ENCODE peak calls at places on chromosomes 3 and 15, in ten cellular contexts. One of them, this sample, is unnamed.

GRCh38 chr15:35626531-35626930 is 80.6 kb upstream of the DPH6 start:
- DNase-seq in heart left ventricle: no peak
- DNase-seq in GM12891: no peak
- DNase-seq in GM12892: no peak
- DNase-seq in K562: no peak
- DNase-seq in NB4: no peak
- DNase-seq in prostate gland: no peak
- DNase-seq in ovary: no peak
- DNase-seq in upper lobe of left lung: no peak
- DNase-seq in breast epithelium: no peak
- DNase-seq in this sample: no peak

GRCh38 chr3:108472011-108472591 is 38.3 kb downstream of the MYH15 start:
- DNase-seq in heart left ventricle: no peak
- DNase-seq in upper lobe of left lung: no peak
- DNase-seq in GM12892: no peak
- DNase-seq in NB4: peak
- DNase-seq in breast epithelium: no peak
- DNase-seq in prostate gland: no peak
- DNase-seq in K562: no peak
- DNase-seq in ovary: no peak
- DNase-seq in GM12891: no peak
- DNase-seq in this sample: peak

GRCh38 chr15:59020321-59020720 is 32.9 kb downstream of the RNF111 start:
- DNase-seq in prostate gland: no peak
- DNase-seq in ovary: no peak
- DNase-seq in breast epithelium: no peak
- DNase-seq in upper lobe of left lung: no peak
- DNase-seq in NB4: no peak
- DNase-seq in GM12891: no peak
- DNase-seq in GM12892: no peak
- DNase-seq in K562: no peak
- DNase-seq in heart left ventricle: no peak
- DNase-seq in this sample: no peak

GRCh38 chr3:184167786-184168185 is 6.9 kb upstream of the AP2M1 start:
- DNase-seq in GM12892: no peak
- DNase-seq in K562: no peak
- DNase-seq in prostate gland: no peak
- DNase-seq in upper lobe of left lung: no peak
- DNase-seq in GM12891: no peak
- DNase-seq in heart left ventricle: no peak
- DNase-seq in ovary: no peak
- DNase-seq in NB4: no peak
- DNase-seq in breast epithelium: no peak
- DNase-seq in this sample: no peak

GRCh38 chr15:85607141-85607806 is 187.5 kb downstream of the KLHL25 start:
- DNase-seq in upper lobe of left lung: no peak
- DNase-seq in breast epithelium: no peak
- DNase-seq in K562: no peak
- DNase-seq in GM12891: no peak
- DNase-seq in heart left ventricle: no peak
- DNase-seq in ovary: no peak
- DNase-seq in prostate gland: no peak
- DNase-seq in NB4: peak
- DNase-seq in GM12892: no peak
- DNase-seq in this sample: no peak

GRCh38 chr15:41940441-41940857 is 31.9 kb downstream of the EHD4 start:
- DNase-seq in heart left ventricle: no peak
- DNase-seq in K562: no peak
- DNase-seq in upper lobe of left lung: no peak
- DNase-seq in breast epithelium: peak
- DNase-seq in GM12891: no peak
- DNase-seq in GM12892: no peak
- DNase-seq in ovary: no peak
- DNase-seq in prostate gland: no peak
- DNase-seq in NB4: no peak
- DNase-seq in this sample: no peak

GRCh38 chr3:23552506-23552905 is 253.2 kb upstream of the UBE2E1 start:
- DNase-seq in ovary: no peak
- DNase-seq in NB4: no peak
- DNase-seq in upper lobe of left lung: no peak
- DNase-seq in GM12891: no peak
- DNase-seq in prostate gland: no peak
- DNase-seq in breast epithelium: no peak
- DNase-seq in heart left ventricle: no peak
- DNase-seq in GM12892: no peak
- DNase-seq in K562: no peak
- DNase-seq in this sample: no peak

GRCh38 chr15:100918690-100919480 is at the start of gene LRRK1:
- DNase-seq in ovary: peak
- DNase-seq in K562: peak
- DNase-seq in NB4: peak
- DNase-seq in upper lobe of left lung: peak
- DNase-seq in breast epithelium: no peak
- DNase-seq in heart left ventricle: peak
- DNase-seq in prostate gland: no peak
- DNase-seq in GM12892: peak
- DNase-seq in GM12891: no peak
- DNase-seq in this sample: peak

GRCh38 chr3:13470894-13471574 is 9.1 kb upstream of the HDAC11 start:
- DNase-seq in upper lobe of left lung: no peak
- DNase-seq in NB4: no peak
- DNase-seq in GM12892: no peak
- DNase-seq in K562: no peak
- DNase-seq in breast epithelium: no peak
- DNase-seq in GM12891: no peak
- DNase-seq in heart left ventricle: no peak
- DNase-seq in ovary: no peak
- DNase-seq in prostate gland: no peak
- DNase-seq in this sample: no peak

GRCh38 chr3:138625707-138626365 is 17.3 kb downstream of the FAIM start:
- DNase-seq in upper lobe of left lung: no peak
- DNase-seq in ovary: no peak
- DNase-seq in prostate gland: no peak
- DNase-seq in GM12892: no peak
- DNase-seq in GM12891: no peak
- DNase-seq in breast epithelium: no peak
- DNase-seq in K562: no peak
- DNase-seq in NB4: no peak
- DNase-seq in heart left ventricle: no peak
- DNase-seq in this sample: peak

GRCh38 chr15:61169275-61169903 is 59.7 kb downstream of the RORA start:
- DNase-seq in upper lobe of left lung: no peak
- DNase-seq in GM12891: no peak
- DNase-seq in heart left ventricle: no peak
- DNase-seq in ovary: no peak
- DNase-seq in GM12892: no peak
- DNase-seq in breast epithelium: no peak
- DNase-seq in NB4: peak
- DNase-seq in prostate gland: no peak
- DNase-seq in K562: no peak
- DNase-seq in this sample: no peak

GRCh38 chr3:125024817-125025216 is 31.0 kb downstream of the HEG1 start:
- DNase-seq in heart left ventricle: peak
- DNase-seq in K562: no peak
- DNase-seq in NB4: no peak
- DNase-seq in GM12891: no peak
- DNase-seq in prostate gland: peak
- DNase-seq in breast epithelium: no peak
- DNase-seq in ovary: no peak
- DNase-seq in upper lobe of left lung: no peak
- DNase-seq in GM12892: no peak
- DNase-seq in this sample: no peak

GRCh38 chr15:43948691-43949325 is 122.0 kb downstream of the WDR76 start:
- DNase-seq in K562: no peak
- DNase-seq in GM12892: no peak
- DNase-seq in breast epithelium: no peak
- DNase-seq in prostate gland: no peak
- DNase-seq in GM12891: no peak
- DNase-seq in heart left ventricle: no peak
- DNase-seq in ovary: no peak
- DNase-seq in NB4: no peak
- DNase-seq in upper lobe of left lung: no peak
- DNase-seq in this sample: no peak

GRCh38 chr3:194686816-194687637 is 1.3 kb downstream of the FAM43A start:
- DNase-seq in GM12892: peak
- DNase-seq in breast epithelium: no peak
- DNase-seq in ovary: peak
- DNase-seq in upper lobe of left lung: peak
- DNase-seq in heart left ventricle: peak
- DNase-seq in K562: no peak
- DNase-seq in GM12891: no peak
- DNase-seq in NB4: peak
- DNase-seq in prostate gland: no peak
- DNase-seq in this sample: no peak

GRCh38 chr3:103295974-103296570 is 861.3 kb downstream of the ZPLD1 start:
- DNase-seq in upper lobe of left lung: no peak
- DNase-seq in breast epithelium: no peak
- DNase-seq in K562: no peak
- DNase-seq in GM12892: no peak
- DNase-seq in NB4: peak
- DNase-seq in ovary: no peak
- DNase-seq in GM12891: no peak
- DNase-seq in heart left ventricle: no peak
- DNase-seq in prostate gland: no peak
- DNase-seq in this sample: no peak

GRCh38 chr3:113557374-113557773 is 25.0 kb downstream of the SIDT1 start:
- DNase-seq in ovary: no peak
- DNase-seq in upper lobe of left lung: no peak
- DNase-seq in breast epithelium: no peak
- DNase-seq in prostate gland: no peak
- DNase-seq in GM12892: no peak
- DNase-seq in K562: no peak
- DNase-seq in NB4: no peak
- DNase-seq in heart left ventricle: no peak
- DNase-seq in GM12891: no peak
- DNase-seq in this sample: no peak

DNA sequence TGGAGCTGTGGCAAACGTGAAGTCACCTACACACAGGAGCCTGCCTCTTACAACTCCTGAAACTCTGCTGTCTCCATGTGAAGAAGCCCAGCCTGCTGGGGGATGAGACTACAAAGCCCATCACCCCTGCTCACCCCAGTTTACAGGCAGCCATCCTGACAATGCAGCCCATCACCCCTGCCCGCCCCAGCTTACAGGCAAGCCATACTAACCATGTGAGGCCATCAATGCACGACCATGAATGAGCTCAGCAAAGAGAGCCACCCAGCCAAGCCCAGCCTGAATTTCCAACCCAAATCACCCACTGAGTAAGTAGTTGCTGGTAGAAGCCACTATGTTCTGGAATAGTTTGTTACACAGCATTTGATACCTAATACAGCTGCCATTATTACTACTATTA is 185.4 kb upstream of the NSMCE3 start:
- DNase-seq in K562: no peak
- DNase-seq in GM12892: no peak
- DNase-seq in prostate gland: no peak
- DNase-seq in NB4: no peak
- DNase-seq in GM12891: no peak
- DNase-seq in upper lobe of left lung: no peak
- DNase-seq in breast epithelium: no peak
- DNase-seq in ovary: no peak
- DNase-seq in heart left ventricle: no peak
- DNase-seq in this sample: no peak
- TF ChIP-seq POLR2A in K562: no peak
- TF ChIP-seq POLR2A in GM12892: no peak
- TF ChIP-seq POLR2A in prostate gland: no peak
- TF ChIP-seq POLR2A in NB4: no peak
- TF ChIP-seq POLR2A in GM12891: no peak
- TF ChIP-seq POLR2A in upper lobe of left lung: no peak
- TF ChIP-seq POLR2A in breast epithelium: no peak
- TF ChIP-seq POLR2A in ovary: no peak
- TF ChIP-seq POLR2A in heart left ventricle: no peak
- TF ChIP-seq POLR2A in this sample: no peak

GRCh38 chr15:92903956-92904831 is 4.1 kb downstream of the CHD2 start:
- DNase-seq in breast epithelium: peak
- DNase-seq in upper lobe of left lung: peak
- DNase-seq in K562: peak
- DNase-seq in heart left ventricle: peak
- DNase-seq in GM12892: peak
- DNase-seq in GM12891: peak
- DNase-seq in ovary: peak
- DNase-seq in NB4: peak
- DNase-seq in prostate gland: peak
- DNase-seq in this sample: peak
- TF ChIP-seq POLR2A in breast epithelium: peak
- TF ChIP-seq POLR2A in upper lobe of left lung: no peak
- TF ChIP-seq POLR2A in K562: peak
- TF ChIP-seq POLR2A in heart left ventricle: peak
- TF ChIP-seq POLR2A in GM12892: peak
- TF ChIP-seq POLR2A in GM12891: peak
- TF ChIP-seq POLR2A in ovary: peak
- TF ChIP-seq POLR2A in NB4: peak
- TF ChIP-seq POLR2A in prostate gland: peak
- TF ChIP-seq POLR2A in this sample: peak

DNA sequence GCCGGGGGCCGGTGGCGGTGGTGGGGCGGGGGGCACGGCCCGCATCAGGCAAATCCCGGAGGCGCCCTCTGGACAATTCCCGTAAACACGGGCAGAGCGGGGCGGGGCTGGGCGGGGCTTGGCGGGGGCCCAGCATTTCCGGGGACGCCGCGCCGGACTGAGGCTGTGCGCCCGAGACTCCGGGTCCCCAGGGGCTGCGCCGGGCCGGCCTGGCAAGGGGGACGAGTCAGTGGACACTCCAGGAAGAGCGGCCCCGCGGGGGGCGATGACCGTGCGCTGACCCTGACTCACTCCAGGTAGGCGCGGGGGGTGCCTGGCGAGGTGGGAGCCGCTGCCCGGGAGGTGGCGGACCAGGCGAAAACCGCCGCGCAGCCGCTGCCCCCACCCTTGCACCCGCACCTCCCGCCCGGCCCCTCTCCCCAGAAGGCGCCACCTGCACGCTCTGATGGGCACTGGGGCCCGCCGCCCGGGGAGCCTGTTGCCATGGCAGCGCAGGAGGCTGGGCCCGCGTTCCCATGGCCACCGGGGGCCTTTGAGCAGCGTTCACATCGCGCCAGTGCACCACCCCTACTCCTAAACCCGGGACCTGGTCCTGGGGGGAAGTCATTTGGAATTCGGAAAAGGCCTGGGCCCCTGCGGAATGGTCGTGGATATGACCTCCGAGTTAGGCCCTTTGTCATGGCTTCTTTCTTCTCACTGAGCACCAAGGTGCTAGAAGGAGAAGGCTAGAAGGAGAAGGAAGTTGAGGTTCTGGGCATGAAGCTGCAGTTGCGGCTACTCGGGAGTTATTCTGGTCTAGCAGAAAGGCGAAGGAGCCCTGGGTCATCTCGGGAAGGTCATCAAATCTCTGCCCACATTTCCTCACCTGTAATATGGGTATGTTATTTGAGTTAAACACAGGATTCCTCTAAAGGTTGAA is 16.1 kb upstream of the SEMA4B start:
- DNase-seq in prostate gland: peak
- DNase-seq in GM12891: peak
- DNase-seq in NB4: peak
- DNase-seq in GM12892: peak
- DNase-seq in ovary: peak
- DNase-seq in heart left ventricle: peak
- DNase-seq in breast epithelium: peak
- DNase-seq in K562: peak
- DNase-seq in upper lobe of left lung: peak
- DNase-seq in this sample: peak
- TF ChIP-seq POLR2A in prostate gland: peak
- TF ChIP-seq POLR2A in GM12891: no peak
- TF ChIP-seq POLR2A in NB4: peak
- TF ChIP-seq POLR2A in GM12892: peak
- TF ChIP-seq POLR2A in ovary: peak
- TF ChIP-seq POLR2A in heart left ventricle: peak
- TF ChIP-seq POLR2A in breast epithelium: peak
- TF ChIP-seq POLR2A in K562: no peak
- TF ChIP-seq POLR2A in upper lobe of left lung: no peak
- TF ChIP-seq POLR2A in this sample: peak

GRCh38 chr15:55237219-55238130 is 40.7 kb upstream of the RSL24D1 start:
- DNase-seq in GM12892: no peak
- DNase-seq in NB4: peak
- DNase-seq in breast epithelium: no peak
- DNase-seq in ovary: no peak
- DNase-seq in GM12891: no peak
- DNase-seq in prostate gland: no peak
- DNase-seq in K562: peak
- DNase-seq in upper lobe of left lung: no peak
- DNase-seq in heart left ventricle: no peak
- DNase-seq in this sample: no peak
- TF ChIP-seq POLR2A in GM12892: no peak
- TF ChIP-seq POLR2A in NB4: no peak
- TF ChIP-seq POLR2A in breast epithelium: no peak
- TF ChIP-seq POLR2A in ovary: no peak
- TF ChIP-seq POLR2A in GM12891: no peak
- TF ChIP-seq POLR2A in prostate gland: no peak
- TF ChIP-seq POLR2A in K562: peak
- TF ChIP-seq POLR2A in upper lobe of left lung: no peak
- TF ChIP-seq POLR2A in heart left ventricle: no peak
- TF ChIP-seq POLR2A in this sample: no peak